ENCODE peak calls at places on chromosomes 12 and 14, in nine cellular contexts. Q is natural killer cell; R is stomach; H is activated naive CD8-positive, alpha-beta T cell treated with anti-CD3 and anti-CD28 coated beads for 36 hours; F is effector CD8-positive, alpha-beta T cell; E is AG09319; G is stimulated activated CD8-positive, alpha-beta memory T cell treated with anti-CD3 and anti-CD28 coated beads, Interleukin-2, amount 100 ng/mL, for 1 hour; A is aorta; V is tibial artery. C is an unnamed sample.

GRCh38 chr12:570949-571794 is 92.1 kb downstream of the NINJ2 start:
- DNase-seq in Q (no peak), R (peak), H (no peak), F (no peak), E (peak), G (no peak), A (peak), V (peak), C (no peak)

GRCh38 chr12:5567021-5567744 is 135.3 kb downstream of the NTF3 start:
- DNase-seq in Q (no peak), R (no peak), H (no peak), F (no peak), E (no peak), G (no peak), A (no peak), V (no peak), C (no peak)

GRCh38 chr12:45216297-45216982 is 545 bp downstream of the ANO6 start:
- DNase-seq in Q (peak), R (peak), H (peak), F (peak), E (no peak), G (peak), A (peak), V (peak), C (peak)

GRCh38 chr14:35571598-35571997 is 37.6 kb downstream of the INSM2 start:
- DNase-seq in Q (no peak), R (no peak), H (no peak), F (no peak), E (no peak), G (no peak), A (no peak), V (no peak), C (no peak)

GRCh38 chr12:26935636-26936378 is 2.0 kb downstream of the INTS13 start:
- DNase-seq in Q (no peak), R (no peak), H (no peak), F (no peak), E (no peak), G (no peak), A (no peak), V (no peak), C (no peak)

GRCh38 chr12:116186482-116187157 is 90.9 kb downstream of the MED13L start:
- DNase-seq in Q (no peak), R (no peak), H (no peak), F (no peak), E (no peak), G (no peak), A (no peak), V (no peak), C (no peak)

GRCh38 chr12:49094104-49094948 is at the start of gene DHH:
- DNase-seq in Q (no peak), R (no peak), H (no peak), F (no peak), E (no peak), G (no peak), A (peak), V (peak), C (peak)

GRCh38 chr14:90857866-90858265 is 41.6 kb upstream of the TTC7B start:
- DNase-seq in Q (no peak), R (no peak), H (no peak), F (no peak), E (no peak), G (no peak), A (no peak), V (no peak), C (no peak)

GRCh38 chr12:68784015-68784414 is 24.0 kb upstream of the MDM2 start:
- DNase-seq in Q (no peak), R (no peak), H (no peak), F (no peak), E (no peak), G (no peak), A (no peak), V (no peak), C (no peak)

GRCh38 chr12:80936353-80936641 is 1.4 kb downstream of the LIN7A start:
- DNase-seq in Q (no peak), R (no peak), H (no peak), F (no peak), E (no peak), G (no peak), A (no peak), V (no peak), C (peak)

GRCh38 chr14:34966413-34966812 is 16.4 kb upstream of the SRP54 start:
- DNase-seq in Q (no peak), R (no peak), H (no peak), F (no peak), E (no peak), G (no peak), A (no peak), V (no peak), C (no peak)

GRCh38 chr14:81311816-81312215 is 88.3 kb downstream of the STON2 start:
- DNase-seq in Q (no peak), R (no peak), H (no peak), F (no peak), E (peak), G (no peak), A (no peak), V (no peak), C (no peak)

GRCh38 chr14:50801706-50802105 is 29.3 kb downstream of the NIN start:
- DNase-seq in Q (no peak), R (no peak), H (no peak), F (no peak), E (no peak), G (no peak), A (no peak), V (no peak), C (no peak)

GRCh38 chr12:117528538-117528937 is 167.1 kb upstream of the NOS1 start:
- DNase-seq in Q (no peak), R (no peak), H (no peak), F (no peak), E (no peak), G (no peak), A (no peak), V (no peak), C (no peak)

GRCh38 chr14:39025810-39026627 is 77.0 kb downstream of the SEC23A start:
- DNase-seq in Q (no peak), R (no peak), H (no peak), F (no peak), E (no peak), G (no peak), A (no peak), V (no peak), C (no peak)

GRCh38 chr12:46382425-46382973 is 9.9 kb upstream of the SLC38A2 start:
- DNase-seq in Q (no peak), R (no peak), H (no peak), F (no peak), E (no peak), G (no peak), A (peak), V (no peak), C (no peak)

GRCh38 chr14:95504135-95505029 is 12.1 kb downstream of the SYNE3 start:
- DNase-seq in Q (no peak), R (no peak), H (no peak), F (no peak), E (no peak), G (no peak), A (peak), V (no peak), C (no peak)

GRCh38 chr12:105337391-105337790 is 6.9 kb downstream of the C12orf75 start:
- DNase-seq in Q (no peak), R (no peak), H (no peak), F (no peak), E (no peak), G (no peak), A (no peak), V (no peak), C (no peak)

GRCh38 chr12:89135976-89136634 is 216.2 kb downstream of the DUSP6 start:
- DNase-seq in Q (no peak), R (no peak), H (no peak), F (no peak), E (no peak), G (no peak), A (no peak), V (no peak), C (no peak)

GRCh38 chr14:39948235-39948634 is 516.0 kb upstream of the FBXO33 start:
- DNase-seq in Q (no peak), R (no peak), H (no peak), F (no peak), E (no peak), G (no peak), A (no peak), V (no peak), C (no peak)

GRCh38 chr14:92990456-92991430 is 67.8 kb downstream of the CHGA start:
- DNase-seq in Q (no peak), R (no peak), H (no peak), F (no peak), E (no peak), G (no peak), A (no peak), V (no peak), C (no peak)

GRCh38 chr12:104656921-104657320 is 200.2 kb downstream of the CHST11 start:
- DNase-seq in Q (no peak), R (no peak), H (no peak), F (no peak), E (peak), G (no peak), A (no peak), V (peak), C (no peak)

GRCh38 chr14:60646202-60646886 is 2.9 kb downstream of the SIX1 start:
- DNase-seq in Q (no peak), R (no peak), H (no peak), F (no peak), E (no peak), G (no peak), A (no peak), V (no peak), C (no peak)

GRCh38 chr14:80658155-80658554 is 283.4 kb downstream of the CEP128 start:
- DNase-seq in Q (no peak), R (no peak), H (no peak), F (no peak), E (no peak), G (no peak), A (no peak), V (no peak), C (no peak)

GRCh38 chr14:89792489-89793366 is 161.8 kb downstream of the EFCAB11 start:
- DNase-seq in Q (no peak), R (no peak), H (no peak), F (no peak), E (peak), G (no peak), A (no peak), V (no peak), C (no peak)

GRCh38 chr14:101444116-101444515 is 117.2 kb upstream of the DIO3 start:
- DNase-seq in Q (no peak), R (no peak), H (no peak), F (no peak), E (no peak), G (no peak), A (no peak), V (no peak), C (no peak)

GRCh38 chr14:70622111-70622712 is 19.5 kb upstream of the TTC9 start:
- DNase-seq in Q (no peak), R (peak), H (peak), F (peak), E (no peak), G (no peak), A (no peak), V (no peak), C (peak)

GRCh38 chr12:67669217-67669924 is 20.8 kb downstream of the DYRK2 start:
- DNase-seq in Q (no peak), R (no peak), H (no peak), F (no peak), E (no peak), G (no peak), A (no peak), V (no peak), C (no peak)

GRCh38 chr14:64501326-64502171 is 2.1 kb downstream of the ZBTB25 start:
- DNase-seq in Q (no peak), R (peak), H (no peak), F (no peak), E (no peak), G (no peak), A (peak), V (peak), C (no peak)

GRCh38 chr12:108826807-108827721 is 30.3 kb downstream of the SSH1 start:
- DNase-seq in Q (no peak), R (no peak), H (no peak), F (no peak), E (no peak), G (no peak), A (no peak), V (no peak), C (no peak)

GRCh38 chr12:46088040-46088439 is 97.7 kb upstream of the SCAF11 start:
- DNase-seq in Q (no peak), R (no peak), H (no peak), F (no peak), E (no peak), G (no peak), A (no peak), V (no peak), C (no peak)